ENCODE peak calls at places on chromosomes 7 and 10, in seven cellular contexts. Q is right lobe of liver; W is progenitor cell of endocrine pancreas; F is AG09319; L is epithelial cell of esophagus; R is CD8-positive, alpha-beta T cell; I is mammary epithelial cell. U is an unnamed sample.

GRCh38 chr7:143042159-143042820 is 9.9 kb upstream of the OR6V1 start:
- DNase-seq in Q (no peak), I (no peak), L (no peak), W (no peak), F (no peak), R (no peak), U (no peak)

GRCh38 chr7:158976468-158976848 is 120.1 kb downstream of the DYNC2I1 start:
- DNase-seq in R (no peak), F (no peak), W (no peak), I (no peak), Q (no peak), L (no peak), U (no peak)

GRCh38 chr10:120789804-120790203 is 61.4 kb upstream of the WDR11 start:
- DNase-seq in F (no peak), R (no peak), W (no peak), Q (no peak), L (no peak), I (no peak), U (no peak)

GRCh38 chr7:134645935-134646334 is 718 bp upstream of the BPGM start:
- DNase-seq in Q (no peak), I (no peak), F (no peak), R (peak; percentile 33), L (peak; percentile 38), W (no peak), U (no peak)

GRCh38 chr7:130144632-130145171 is 60.5 kb downstream of the TMEM209 start:
- DNase-seq in W (no peak), F (no peak), Q (no peak), I (peak; percentile 29), L (peak; percentile 46), R (no peak), U (no peak)

GRCh38 chr10:12287772-12288171 is 61.6 kb upstream of the CAMK1D start:
- DNase-seq in L (peak; percentile 73), F (no peak), W (no peak), I (peak; percentile 91), Q (no peak), R (no peak), U (no peak)

GRCh38 chr7:35359423-35359822 is 105.5 kb upstream of the TBX20 start:
- DNase-seq in L (no peak), Q (no peak), F (no peak), W (no peak), R (no peak), I (no peak), U (no peak)

GRCh38 chr10:91104185-91105041 is 116.0 kb upstream of the PCGF5 start:
- DNase-seq in Q (no peak), F (no peak), I (no peak), L (no peak), R (no peak), W (no peak), U (no peak)

GRCh38 chr7:82291931-82292330 is 151.6 kb downstream of the CACNA2D1 start:
- DNase-seq in Q (no peak), L (peak; percentile 1), R (no peak), F (no peak), I (peak; percentile 6), W (no peak), U (no peak)

GRCh38 chr10:34808789-34809745 is 6.0 kb downstream of the PARD3 start:
- DNase-seq in I (no peak), Q (no peak), W (no peak), R (no peak), L (peak; percentile 43), F (no peak), U (no peak)

GRCh38 chr7:16028103-16028502 is 341.6 kb upstream of the MEOX2 start:
- DNase-seq in I (peak; percentile 37), W (no peak), F (peak; percentile 76), L (peak; percentile 76), Q (no peak), R (no peak), U (no peak)

GRCh38 chr10:34139559-34139958 is 675.5 kb downstream of the PARD3 start:
- DNase-seq in L (peak; percentile 59), R (no peak), W (no peak), F (no peak), I (no peak), Q (no peak), U (no peak)

GRCh38 chr7:158327571-158328180 is 259.9 kb downstream of the PTPRN2 start:
- DNase-seq in F (no peak), R (no peak), I (no peak), L (no peak), W (no peak), Q (no peak), U (no peak)

GRCh38 chr7:44959956-44960640 is 18.7 kb downstream of the MYO1G start:
- DNase-seq in L (no peak), F (no peak), W (no peak), Q (no peak), R (no peak), I (no peak), U (no peak)

GRCh38 chr10:121598261-121599249 is at the start of gene FGFR2:
- DNase-seq in I (peak; percentile 85), L (peak; percentile 90), R (peak; percentile 13), F (no peak), W (peak; percentile 87), Q (peak; percentile 83), U (peak; percentile 85)

GRCh38 chr10:33257439-33257838 is 77.0 kb downstream of the NRP1 start:
- DNase-seq in R (no peak), I (no peak), W (no peak), L (no peak), F (no peak), Q (no peak), U (no peak)

GRCh38 chr10:95026461-95026860 is 42.8 kb downstream of the CYP2C8 start:
- DNase-seq in Q (no peak), L (no peak), F (no peak), I (no peak), W (no peak), R (no peak), U (no peak)

GRCh38 chr7:35909870-35910357 is 109.1 kb downstream of the SEPTIN7 start:
- DNase-seq in I (no peak), W (no peak), F (no peak), R (no peak), Q (no peak), L (peak; percentile 8), U (no peak)

GRCh38 chr10:60353519-60354258 is 36.0 kb downstream of the ANK3 start:
- DNase-seq in F (no peak), R (no peak), I (no peak), W (no peak), Q (peak; percentile 43), L (no peak), U (no peak)

GRCh38 chr7:6419310-6419773 is 28.4 kb downstream of the DAGLB start:
- DNase-seq in F (no peak), L (no peak), I (no peak), W (no peak), Q (peak; percentile 96), R (no peak), U (no peak)

GRCh38 chr10:99619090-99619800 is 994 bp downstream of the SLC25A28 start:
- DNase-seq in W (no peak), F (no peak), Q (no peak), L (peak; percentile 15), I (peak; percentile 30), R (no peak), U (no peak)

GRCh38 chr10:75743231-75743864 is 311.9 kb downstream of the LRMDA start:
- DNase-seq in F (no peak), I (no peak), Q (no peak), L (no peak), W (no peak), R (no peak), U (no peak)
- TF ChIP-seq CTCF in F (no peak), I (no peak), Q (no peak), L (no peak), W (no peak), R (no peak), U (no peak)

GRCh38 chr7:141737836-141738591 is at the start of gene SSBP1:
- DNase-seq in I (peak; percentile 94), L (peak; percentile 98), F (peak; percentile 93), W (peak; percentile 76), R (peak; percentile 90), Q (peak; percentile 92), U (peak; percentile 68)
- TF ChIP-seq CTCF in I (peak; percentile 86), L (peak; percentile 81), F (peak; percentile 89), W (peak; percentile 79), R (peak; percentile 85), Q (peak; percentile 77), U (peak; percentile 69)

GRCh38 chr7:1020849-1021251 is 23.5 kb upstream of the GPR146 start:
- DNase-seq in R (no peak), Q (no peak), W (no peak), I (no peak), F (no peak), L (no peak), U (no peak)
- TF ChIP-seq CTCF in R (no peak), Q (peak; percentile 34), W (no peak), I (no peak), F (no peak), L (no peak), U (no peak)

GRCh38 chr7:40706829-40707228 is 572.0 kb downstream of the SUGCT start:
- DNase-seq in W (no peak), R (no peak), Q (no peak), F (no peak), L (peak; percentile 61), I (peak; percentile 90), U (no peak)

GRCh38 chr7:40700653-40701475 is 566.1 kb downstream of the SUGCT start:
- DNase-seq in F (no peak), R (no peak), L (peak; percentile 33), Q (no peak), I (peak; percentile 54), W (no peak), U (no peak)

GRCh38 chr7:40709077-40709964 is 574.5 kb downstream of the SUGCT start:
- DNase-seq in L (peak; percentile 86), F (no peak), R (no peak), I (peak; percentile 92), Q (no peak), W (no peak), U (no peak)

GRCh38 chr7:40701836-40702551 is 567.2 kb downstream of the SUGCT start:
- DNase-seq in Q (no peak), F (no peak), W (no peak), L (peak; percentile 54), I (peak; percentile 37), R (no peak), U (no peak)

DNA sequence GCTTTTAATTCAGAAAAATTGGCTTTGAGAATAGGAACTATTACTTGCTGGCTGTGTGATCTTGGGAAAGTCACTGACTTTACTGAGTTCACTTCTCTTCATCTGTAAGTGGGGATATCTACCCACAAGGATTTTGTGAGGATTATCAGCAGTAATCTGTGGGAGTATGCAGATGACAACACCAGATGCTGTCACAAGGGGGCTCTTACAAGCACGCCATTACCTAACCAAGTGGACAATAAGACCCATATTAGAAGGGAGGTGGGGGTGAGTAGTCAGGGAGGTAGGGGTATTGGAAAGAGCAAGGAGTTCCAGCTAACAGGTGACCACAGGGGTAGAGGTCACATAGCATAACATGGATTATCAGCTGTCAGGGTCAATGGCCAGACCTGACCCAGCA is 569.4 kb downstream of the SUGCT start:
- DNase-seq in R (no peak), W (no peak), I (no peak), Q (no peak), F (no peak), L (no peak), U (no peak)
- TF ChIP-seq CTCF in R (no peak), W (no peak), I (no peak), Q (no peak), F (no peak), L (no peak), U (no peak)

GRCh38 chr7:133051066-133051465 is 30.8 kb downstream of the CHCHD3 start:
- DNase-seq in I (no peak), F (no peak), Q (no peak), W (no peak), L (no peak), R (no peak), U (no peak)
- TF ChIP-seq CTCF in I (peak; percentile 28), F (peak; percentile 7), Q (no peak), W (peak; percentile 46), L (no peak), R (no peak), U (no peak)

GRCh38 chr10:61877882-61878281 is 23.6 kb upstream of the ARID5B start:
- DNase-seq in I (no peak), R (no peak), W (no peak), F (no peak), Q (no peak), L (no peak), U (no peak)
- TF ChIP-seq CTCF in I (no peak), R (no peak), W (no peak), F (no peak), Q (no peak), L (no peak), U (no peak)

U was measured in mesothelial cell of epicardium.